ENCODE peak calls at places on chromosomes 2 and 18, in nine cellular contexts. One of them, this sample, is unnamed.

GRCh38 chr18:72206814-72207213 is 337.3 kb downstream of the CBLN2 start:
- DNase-seq in heart right ventricle: no peak
- DNase-seq in foreskin fibroblast: no peak
- DNase-seq in GM13976: no peak
- DNase-seq in BJ: no peak
- DNase-seq in BE2C: no peak
- DNase-seq in CD4-positive, alpha-beta T cell: no peak
- DNase-seq in left ventricle myocardium inferior: no peak
- DNase-seq in Calu3: no peak
- DNase-seq in this sample: no peak

GRCh38 chr2:19611491-19612332 is 253.3 kb upstream of the OSR1 start:
- DNase-seq in heart right ventricle: no peak
- DNase-seq in foreskin fibroblast: peak; percentile 95
- DNase-seq in GM13976: no peak
- DNase-seq in BJ: peak; percentile 98
- DNase-seq in BE2C: no peak
- DNase-seq in CD4-positive, alpha-beta T cell: no peak
- DNase-seq in left ventricle myocardium inferior: no peak
- DNase-seq in Calu3: peak; percentile 34
- DNase-seq in this sample: no peak

GRCh38 chr2:23593396-23594078 is 208.6 kb downstream of the KLHL29 start:
- DNase-seq in heart right ventricle: no peak
- DNase-seq in foreskin fibroblast: no peak
- DNase-seq in GM13976: no peak
- DNase-seq in BJ: no peak
- DNase-seq in BE2C: no peak
- DNase-seq in CD4-positive, alpha-beta T cell: no peak
- DNase-seq in left ventricle myocardium inferior: no peak
- DNase-seq in Calu3: no peak
- DNase-seq in this sample: no peak

GRCh38 chr2:179917272-179917671 is 55.9 kb upstream of the ZNF385B start:
- DNase-seq in heart right ventricle: no peak
- DNase-seq in foreskin fibroblast: peak; percentile 55
- DNase-seq in GM13976: no peak
- DNase-seq in BJ: peak; percentile 18
- DNase-seq in BE2C: no peak
- DNase-seq in CD4-positive, alpha-beta T cell: no peak
- DNase-seq in left ventricle myocardium inferior: no peak
- DNase-seq in Calu3: no peak
- DNase-seq in this sample: no peak

GRCh38 chr18:11989966-11990380 is 8.7 kb downstream of the IMPA2 start:
- DNase-seq in heart right ventricle: no peak
- DNase-seq in foreskin fibroblast: no peak
- DNase-seq in GM13976: no peak
- DNase-seq in BJ: no peak
- DNase-seq in BE2C: no peak
- DNase-seq in CD4-positive, alpha-beta T cell: no peak
- DNase-seq in left ventricle myocardium inferior: no peak
- DNase-seq in Calu3: peak; percentile 16
- DNase-seq in this sample: no peak

GRCh38 chr18:34397286-34397896 is 172.7 kb upstream of the NOL4 start:
- DNase-seq in heart right ventricle: no peak
- DNase-seq in foreskin fibroblast: no peak
- DNase-seq in GM13976: no peak
- DNase-seq in BJ: no peak
- DNase-seq in BE2C: no peak
- DNase-seq in CD4-positive, alpha-beta T cell: no peak
- DNase-seq in left ventricle myocardium inferior: no peak
- DNase-seq in Calu3: no peak
- DNase-seq in this sample: no peak

GRCh38 chr2:174824098-174824497 is 59.8 kb upstream of the CHRNA1 start:
- DNase-seq in heart right ventricle: no peak
- DNase-seq in foreskin fibroblast: no peak
- DNase-seq in GM13976: no peak
- DNase-seq in BJ: no peak
- DNase-seq in BE2C: no peak
- DNase-seq in CD4-positive, alpha-beta T cell: no peak
- DNase-seq in left ventricle myocardium inferior: no peak
- DNase-seq in Calu3: no peak
- DNase-seq in this sample: no peak

GRCh38 chr2:204731996-204732395 is 186.7 kb downstream of the PARD3B start:
- DNase-seq in heart right ventricle: no peak
- DNase-seq in foreskin fibroblast: no peak
- DNase-seq in GM13976: no peak
- DNase-seq in BJ: no peak
- DNase-seq in BE2C: no peak
- DNase-seq in CD4-positive, alpha-beta T cell: no peak
- DNase-seq in left ventricle myocardium inferior: no peak
- DNase-seq in Calu3: no peak
- DNase-seq in this sample: no peak

GRCh38 chr2:27075219-27075871 is 3.1 kb upstream of the EMILIN1 start:
- DNase-seq in heart right ventricle: peak; percentile 48
- DNase-seq in foreskin fibroblast: no peak
- DNase-seq in GM13976: no peak
- DNase-seq in BJ: no peak
- DNase-seq in BE2C: peak; percentile 85
- DNase-seq in CD4-positive, alpha-beta T cell: peak; percentile 38
- DNase-seq in left ventricle myocardium inferior: peak; percentile 66
- DNase-seq in Calu3: no peak
- DNase-seq in this sample: no peak

GRCh38 chr18:35581555-35582309 is at the start of gene GALNT1:
- DNase-seq in heart right ventricle: peak; percentile 9
- DNase-seq in foreskin fibroblast: peak; percentile 10
- DNase-seq in GM13976: peak; percentile 69
- DNase-seq in BJ: no peak
- DNase-seq in BE2C: peak; percentile 11
- DNase-seq in CD4-positive, alpha-beta T cell: no peak
- DNase-seq in left ventricle myocardium inferior: peak; percentile 37
- DNase-seq in Calu3: no peak
- DNase-seq in this sample: peak; percentile 84

GRCh38 chr18:55672574-55673361 is 84.8 kb upstream of the TCF4 start:
- DNase-seq in heart right ventricle: peak; percentile 4
- DNase-seq in foreskin fibroblast: no peak
- DNase-seq in GM13976: no peak
- DNase-seq in BJ: no peak
- DNase-seq in BE2C: no peak
- DNase-seq in CD4-positive, alpha-beta T cell: no peak
- DNase-seq in left ventricle myocardium inferior: no peak
- DNase-seq in Calu3: no peak
- DNase-seq in this sample: no peak

GRCh38 chr2:60826126-60826525 is 55.2 kb upstream of the REL start:
- DNase-seq in heart right ventricle: no peak
- DNase-seq in foreskin fibroblast: no peak
- DNase-seq in GM13976: no peak
- DNase-seq in BJ: no peak
- DNase-seq in BE2C: no peak
- DNase-seq in CD4-positive, alpha-beta T cell: no peak
- DNase-seq in left ventricle myocardium inferior: no peak
- DNase-seq in Calu3: no peak
- DNase-seq in this sample: no peak

GRCh38 chr2:190270298-190270697 is 49.3 kb downstream of the HIBCH start:
- DNase-seq in heart right ventricle: no peak
- DNase-seq in foreskin fibroblast: peak; percentile 8
- DNase-seq in GM13976: no peak
- DNase-seq in BJ: no peak
- DNase-seq in BE2C: no peak
- DNase-seq in CD4-positive, alpha-beta T cell: no peak
- DNase-seq in left ventricle myocardium inferior: no peak
- DNase-seq in Calu3: no peak
- DNase-seq in this sample: no peak

GRCh38 chr18:50194623-50195532 is at the start of gene MYO5B:
- DNase-seq in heart right ventricle: no peak
- DNase-seq in foreskin fibroblast: no peak
- DNase-seq in GM13976: peak; percentile 86
- DNase-seq in BJ: no peak
- DNase-seq in BE2C: peak; percentile 11
- DNase-seq in CD4-positive, alpha-beta T cell: peak; percentile 17
- DNase-seq in left ventricle myocardium inferior: peak; percentile 33
- DNase-seq in Calu3: peak; percentile 95
- DNase-seq in this sample: peak; percentile 90

GRCh38 chr2:14861201-14861600 is 228.7 kb downstream of the LRATD1 start:
- DNase-seq in heart right ventricle: no peak
- DNase-seq in foreskin fibroblast: no peak
- DNase-seq in GM13976: no peak
- DNase-seq in BJ: no peak
- DNase-seq in BE2C: no peak
- DNase-seq in CD4-positive, alpha-beta T cell: no peak
- DNase-seq in left ventricle myocardium inferior: no peak
- DNase-seq in Calu3: no peak
- DNase-seq in this sample: no peak

GRCh38 chr2:28661589-28662001 is 90.0 kb upstream of the PPP1CB start:
- DNase-seq in heart right ventricle: peak; percentile 84
- DNase-seq in foreskin fibroblast: peak; percentile 88
- DNase-seq in GM13976: no peak
- DNase-seq in BJ: peak; percentile 26
- DNase-seq in BE2C: peak; percentile 49
- DNase-seq in CD4-positive, alpha-beta T cell: no peak
- DNase-seq in left ventricle myocardium inferior: peak; percentile 69
- DNase-seq in Calu3: peak; percentile 68
- DNase-seq in this sample: no peak

GRCh38 chr2:46981662-46982351 is 66.2 kb upstream of the MCFD2 start:
- DNase-seq in heart right ventricle: no peak
- DNase-seq in foreskin fibroblast: no peak
- DNase-seq in GM13976: no peak
- DNase-seq in BJ: no peak
- DNase-seq in BE2C: no peak
- DNase-seq in CD4-positive, alpha-beta T cell: no peak
- DNase-seq in left ventricle myocardium inferior: no peak
- DNase-seq in Calu3: no peak
- DNase-seq in this sample: no peak

GRCh38 chr18:8843005-8843404 is 137.6 kb downstream of the MTCL1 start:
- DNase-seq in heart right ventricle: no peak
- DNase-seq in foreskin fibroblast: no peak
- DNase-seq in GM13976: no peak
- DNase-seq in BJ: no peak
- DNase-seq in BE2C: no peak
- DNase-seq in CD4-positive, alpha-beta T cell: no peak
- DNase-seq in left ventricle myocardium inferior: no peak
- DNase-seq in Calu3: no peak
- DNase-seq in this sample: no peak

GRCh38 chr2:43058761-43059160 is 167.6 kb downstream of the ZFP36L2 start:
- DNase-seq in heart right ventricle: no peak
- DNase-seq in foreskin fibroblast: no peak
- DNase-seq in GM13976: no peak
- DNase-seq in BJ: no peak
- DNase-seq in BE2C: no peak
- DNase-seq in CD4-positive, alpha-beta T cell: no peak
- DNase-seq in left ventricle myocardium inferior: no peak
- DNase-seq in Calu3: no peak
- DNase-seq in this sample: no peak

GRCh38 chr2:13005761-13006336 is 289.1 kb downstream of the TRIB2 start:
- DNase-seq in heart right ventricle: peak; percentile 20
- DNase-seq in foreskin fibroblast: no peak
- DNase-seq in GM13976: no peak
- DNase-seq in BJ: no peak
- DNase-seq in BE2C: peak; percentile 19
- DNase-seq in CD4-positive, alpha-beta T cell: no peak
- DNase-seq in left ventricle myocardium inferior: no peak
- DNase-seq in Calu3: no peak
- DNase-seq in this sample: no peak

DNA sequence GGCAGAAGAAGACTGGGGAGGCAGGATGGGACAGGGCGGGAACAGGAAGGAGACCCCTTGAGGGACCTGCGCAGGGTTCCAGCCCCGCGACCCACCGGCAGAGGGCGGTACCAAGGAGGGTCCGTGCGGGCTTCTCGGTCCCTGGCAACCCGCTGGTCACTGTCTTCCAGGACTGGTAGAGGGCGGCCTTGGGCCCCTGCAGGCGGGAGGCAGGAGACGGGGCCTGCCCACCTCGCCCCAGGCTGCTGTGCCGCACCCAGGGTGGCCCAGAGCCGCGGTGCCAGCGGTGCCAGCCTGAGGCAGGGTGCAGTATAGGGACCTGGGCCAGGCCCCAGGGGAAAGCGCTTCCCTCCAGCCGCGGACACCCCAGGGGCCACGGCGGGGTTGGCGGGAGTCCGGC is 34.5 kb downstream of the NEURL3 start:
- DNase-seq in heart right ventricle: peak; percentile 61
- DNase-seq in foreskin fibroblast: no peak
- DNase-seq in GM13976: peak; percentile 82
- DNase-seq in BJ: no peak
- DNase-seq in BE2C: no peak
- DNase-seq in CD4-positive, alpha-beta T cell: peak; percentile 21
- DNase-seq in left ventricle myocardium inferior: peak; percentile 41
- DNase-seq in Calu3: peak; percentile 84
- DNase-seq in this sample: peak; percentile 81
- TF ChIP-seq CTCF in heart right ventricle: peak; percentile 70
- TF ChIP-seq CTCF in foreskin fibroblast: peak; percentile 45
- TF ChIP-seq CTCF in GM13976: peak; percentile 62
- TF ChIP-seq CTCF in BJ: peak; percentile 71
- TF ChIP-seq CTCF in BE2C: no peak
- TF ChIP-seq CTCF in CD4-positive, alpha-beta T cell: peak; percentile 63
- TF ChIP-seq CTCF in left ventricle myocardium inferior: peak; percentile 71
- TF ChIP-seq CTCF in Calu3: peak; percentile 89
- TF ChIP-seq CTCF in this sample: peak; percentile 70

GRCh38 chr2:238835726-238836301 is 12.1 kb upstream of the TWIST2 start:
- DNase-seq in heart right ventricle: no peak
- DNase-seq in foreskin fibroblast: no peak
- DNase-seq in GM13976: no peak
- DNase-seq in BJ: no peak
- DNase-seq in BE2C: no peak
- DNase-seq in CD4-positive, alpha-beta T cell: no peak
- DNase-seq in left ventricle myocardium inferior: no peak
- DNase-seq in Calu3: no peak
- DNase-seq in this sample: no peak
- TF ChIP-seq CTCF in heart right ventricle: no peak
- TF ChIP-seq CTCF in foreskin fibroblast: peak; percentile 5
- TF ChIP-seq CTCF in GM13976: no peak
- TF ChIP-seq CTCF in BJ: peak; percentile 33
- TF ChIP-seq CTCF in BE2C: peak; percentile 16
- TF ChIP-seq CTCF in CD4-positive, alpha-beta T cell: no peak
- TF ChIP-seq CTCF in left ventricle myocardium inferior: no peak
- TF ChIP-seq CTCF in Calu3: no peak
- TF ChIP-seq CTCF in this sample: no peak

DNA sequence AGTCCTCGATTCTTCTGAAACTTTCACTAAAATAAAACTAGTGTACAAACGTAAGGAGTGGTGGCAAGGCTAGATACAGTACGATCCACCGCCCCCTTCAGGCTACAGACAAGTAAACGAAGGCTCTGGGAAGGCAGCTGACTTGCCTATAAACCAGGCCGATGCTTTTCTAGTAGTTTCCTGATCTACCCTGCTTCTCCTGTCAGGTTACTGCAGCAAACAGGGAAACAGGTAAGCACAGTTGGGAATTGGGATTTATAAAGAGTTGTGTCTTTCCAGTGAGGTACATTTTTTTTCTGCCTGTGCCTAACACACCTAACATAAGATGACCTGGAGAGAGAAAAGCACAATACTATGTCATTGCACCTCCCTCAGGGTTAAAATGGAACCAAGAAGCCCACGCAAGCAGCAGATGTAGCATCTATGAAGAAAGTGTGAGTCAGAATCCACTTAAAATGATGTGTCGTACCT is 108.6 kb downstream of the UXS1 start:
- DNase-seq in heart right ventricle: peak; percentile 61
- DNase-seq in foreskin fibroblast: peak; percentile 31
- DNase-seq in GM13976: no peak
- DNase-seq in BJ: peak; percentile 9
- DNase-seq in BE2C: no peak
- DNase-seq in CD4-positive, alpha-beta T cell: peak; percentile 46
- DNase-seq in left ventricle myocardium inferior: no peak
- DNase-seq in Calu3: peak; percentile 43
- DNase-seq in this sample: no peak
- TF ChIP-seq CTCF in heart right ventricle: peak; percentile 51
- TF ChIP-seq CTCF in foreskin fibroblast: peak; percentile 50
- TF ChIP-seq CTCF in GM13976: peak; percentile 35
- TF ChIP-seq CTCF in BJ: peak; percentile 64
- TF ChIP-seq CTCF in BE2C: peak; percentile 14
- TF ChIP-seq CTCF in CD4-positive, alpha-beta T cell: peak; percentile 61
- TF ChIP-seq CTCF in left ventricle myocardium inferior: peak; percentile 66
- TF ChIP-seq CTCF in Calu3: no peak
- TF ChIP-seq CTCF in this sample: no peak

GRCh38 chr2:34096552-34097171 is 497.6 kb upstream of the FAM98A start:
- DNase-seq in heart right ventricle: peak; percentile 41
- DNase-seq in foreskin fibroblast: no peak
- DNase-seq in GM13976: peak; percentile 15
- DNase-seq in BJ: no peak
- DNase-seq in BE2C: peak; percentile 65
- DNase-seq in CD4-positive, alpha-beta T cell: peak; percentile 2
- DNase-seq in left ventricle myocardium inferior: no peak
- DNase-seq in Calu3: peak; percentile 57
- DNase-seq in this sample: peak; percentile 22
- TF ChIP-seq CTCF in heart right ventricle: peak; percentile 76
- TF ChIP-seq CTCF in foreskin fibroblast: peak; percentile 62
- TF ChIP-seq CTCF in GM13976: peak; percentile 63
- TF ChIP-seq CTCF in BJ: peak; percentile 67
- TF ChIP-seq CTCF in BE2C: peak; percentile 81
- TF ChIP-seq CTCF in CD4-positive, alpha-beta T cell: peak; percentile 73
- TF ChIP-seq CTCF in left ventricle myocardium inferior: peak; percentile 82
- TF ChIP-seq CTCF in Calu3: peak; percentile 69
- TF ChIP-seq CTCF in this sample: peak; percentile 50

This sample was measured in GM20000.